ENCODE peak calls at places on chromosome 9, in eight cellular contexts. N, F, O, I, L, R, U and P are unnamed samples.

GRCh38 chr9:38294561-38294960 is 97.9 kb upstream of the ALDH1B1 start:
- DNase-seq in N (no peak), F (no peak), O (no peak), I (no peak), L (peak; percentile 49), R (no peak), U (no peak), P (peak; percentile 17)

GRCh38 chr9:72407047-72407446 is 42.0 kb upstream of the ZFAND5 start:
- DNase-seq in N (no peak), F (no peak), O (no peak), I (no peak), L (no peak), R (no peak), U (no peak), P (no peak)

GRCh38 chr9:84343111-84343521 is 2.6 kb upstream of the SLC28A3 start:
- DNase-seq in N (no peak), F (no peak), O (no peak), I (no peak), L (no peak), R (no peak), U (no peak), P (peak; percentile 71)

GRCh38 chr9:93329632-93330286 is 121.7 kb upstream of the FAM120A start:
- DNase-seq in N (no peak), F (no peak), O (no peak), I (no peak), L (no peak), R (no peak), U (no peak), P (no peak)

GRCh38 chr9:35859310-35859994 is 10.7 kb downstream of the OR13J1 start:
- DNase-seq in N (no peak), F (no peak), O (no peak), I (peak; percentile 21), L (peak; percentile 70), R (no peak), U (no peak), P (peak; percentile 14)

GRCh38 chr9:89478821-89479668 is 18.9 kb downstream of the SEMA4D start:
- DNase-seq in N (no peak), F (no peak), O (no peak), I (no peak), L (peak; percentile 31), R (no peak), U (no peak), P (no peak)

GRCh38 chr9:98864257-98865180 is 57.0 kb downstream of the GALNT12 start:
- DNase-seq in N (no peak), F (no peak), O (no peak), I (peak; percentile 71), L (no peak), R (peak; percentile 41), U (no peak), P (peak; percentile 62)

GRCh38 chr9:121169094-121169601 is 32.5 kb downstream of the RAB14 start:
- DNase-seq in N (no peak), F (no peak), O (no peak), I (peak; percentile 20), L (no peak), R (no peak), U (no peak), P (peak; percentile 50)

GRCh38 chr9:121373401-121373769 is 3.3 kb upstream of the STOM start:
- DNase-seq in N (no peak), F (no peak), O (no peak), I (peak; percentile 69), L (no peak), R (no peak), U (no peak), P (peak; percentile 56)

GRCh38 chr9:136484153-136485048 is 1.6 kb upstream of the SEC16A start:
- DNase-seq in N (no peak), F (peak; percentile 57), O (peak; percentile 64), I (no peak), L (no peak), R (peak; percentile 58), U (no peak), P (no peak)

GRCh38 chr9:101397746-101398334 is 578 bp downstream of the MRPL50 start:
- DNase-seq in N (no peak), F (no peak), O (no peak), I (no peak), L (no peak), R (no peak), U (no peak), P (no peak)

GRCh38 chr9:76716270-76716669 is 48.0 kb upstream of the PCA3 start:
- DNase-seq in N (no peak), F (no peak), O (no peak), I (no peak), L (no peak), R (no peak), U (no peak), P (peak; percentile 37)

GRCh38 chr9:121674952-121675351 is 23.5 kb downstream of the DAB2IP start:
- DNase-seq in N (no peak), F (no peak), O (no peak), I (no peak), L (no peak), R (no peak), U (no peak), P (no peak)

GRCh38 chr9:32644698-32645097 is 9.2 kb upstream of the TAF1L start:
- DNase-seq in N (no peak), F (no peak), O (no peak), I (no peak), L (no peak), R (no peak), U (peak; percentile 96), P (peak; percentile 97)

GRCh38 chr9:136759001-136759400 is 958 bp upstream of the LCN8 start:
- DNase-seq in N (no peak), F (no peak), O (peak; percentile 30), I (no peak), L (no peak), R (no peak), U (no peak), P (no peak)

DNA sequence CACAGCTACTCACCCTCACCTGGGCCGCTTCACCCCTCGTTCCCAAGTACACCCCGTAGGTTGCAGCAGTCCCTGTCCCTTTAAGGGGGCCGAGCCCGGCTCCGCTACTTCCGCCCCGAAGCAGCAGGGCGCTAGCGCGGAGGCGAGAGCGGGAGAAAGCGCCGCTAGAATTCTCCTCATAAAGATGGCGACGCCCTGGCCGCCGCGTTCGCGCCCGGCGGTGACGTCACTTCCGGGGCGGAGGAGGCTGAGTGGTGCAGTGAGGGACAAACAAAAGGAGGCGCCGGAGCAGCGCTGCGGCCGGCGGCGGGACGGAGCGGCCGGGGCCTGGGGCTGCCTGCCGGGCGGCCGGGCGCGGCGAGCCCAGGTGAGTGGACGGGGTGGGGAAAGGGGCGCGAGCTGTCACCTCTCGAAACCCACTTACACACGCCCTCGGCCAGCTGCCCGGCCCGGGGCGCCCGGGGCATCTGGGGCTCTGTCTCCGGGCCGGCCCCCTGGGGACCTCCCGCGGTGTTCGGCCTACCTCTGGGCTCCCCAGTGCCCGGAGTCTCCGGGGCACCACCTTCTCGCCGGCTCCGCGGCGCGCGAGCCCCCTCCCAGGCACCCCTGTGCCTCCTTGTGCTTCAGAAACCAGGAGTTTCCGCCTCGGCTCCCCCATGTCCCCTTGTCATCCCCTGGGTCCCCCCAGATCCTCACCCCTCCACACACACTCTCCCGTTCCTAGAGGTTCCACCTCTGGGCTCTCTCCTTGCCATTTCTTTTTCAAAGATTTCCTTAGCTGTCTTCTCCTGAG is at the start of the genes KYAT1 and LRRC8A:
- DNase-seq in N (peak; percentile 92), F (peak; percentile 99), O (peak; percentile 98), I (peak; percentile 94), L (peak; percentile 99), R (peak; percentile 98), U (peak; percentile 55), P (peak; percentile 92)
- TF ChIP-seq CTCF in N (no peak), F (no peak), O (peak; percentile 11), I (no peak), L (no peak), R (peak; percentile 29), U (no peak), P (no peak)

GRCh38 chr9:112846528-112847488 is 43.9 kb downstream of the SLC46A2 start:
- DNase-seq in N (no peak), F (no peak), O (no peak), I (peak; percentile 76), L (no peak), R (no peak), U (no peak), P (peak; percentile 53)
- H3K4me3 ChIP-seq in N (no peak overlapping the region), F (no peak overlapping the region), O (no peak overlapping the region), I (no peak overlapping the region), L (no peak overlapping the region), R (no peak overlapping the region), U (no peak overlapping the region), P (no peak overlapping the region)

DNA sequence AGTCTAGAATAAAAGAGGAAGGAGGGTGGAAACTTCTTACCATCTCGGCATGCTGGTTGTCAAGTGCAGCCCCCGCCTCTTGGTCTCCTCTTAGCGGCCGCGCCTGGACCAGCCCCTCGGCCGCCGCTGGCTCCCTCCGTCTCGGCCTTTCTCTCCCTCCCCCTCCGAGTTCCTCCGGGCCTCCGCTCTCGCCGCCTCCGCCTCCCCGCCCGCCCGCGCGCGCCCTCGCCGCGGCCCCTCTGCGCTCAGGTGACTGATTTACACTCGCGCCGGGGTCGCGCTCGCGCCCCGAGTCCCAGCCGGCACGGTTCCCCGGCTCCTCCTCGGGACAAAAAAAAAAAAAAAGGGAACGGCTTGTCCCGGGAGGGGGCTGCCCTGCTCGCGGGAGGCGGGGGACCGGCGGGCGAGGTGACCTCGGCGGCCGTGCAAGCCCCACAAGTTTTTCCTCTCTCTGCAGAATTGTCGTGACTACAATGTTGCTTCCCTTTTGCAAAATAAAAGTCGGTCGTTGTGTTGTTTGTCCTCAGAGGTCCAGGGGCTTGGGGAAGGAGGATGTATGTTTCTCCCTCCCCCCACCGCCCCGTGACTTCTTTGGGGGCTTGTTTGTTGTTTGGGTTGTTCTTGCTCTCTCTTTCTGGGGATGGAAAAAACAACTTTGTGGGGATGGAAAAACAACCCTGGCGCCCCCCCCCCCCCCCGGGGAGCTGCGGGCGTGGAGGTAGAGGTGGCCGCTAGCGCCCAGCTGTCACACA is at the start of gene BNC2:
- DNase-seq in N (no peak), F (peak; percentile 31), O (peak; percentile 62), I (peak; percentile 71), L (peak; percentile 73), R (peak; percentile 44), U (no peak), P (peak; percentile 61)
- TF ChIP-seq CTCF in N (no peak), F (no peak), O (no peak), I (no peak), L (no peak), R (peak; percentile 9), U (no peak), P (peak; percentile 17)

GRCh38 chr9:100229136-100229535 is 123.6 kb downstream of the TEX10 start:
- DNase-seq in N (no peak), F (no peak), O (no peak), I (no peak), L (no peak), R (no peak), U (no peak), P (no peak)
- H3K4me3 ChIP-seq in N (no peak overlapping the region), F (no peak overlapping the region), O (no peak overlapping the region), I (no peak overlapping the region), L (no peak overlapping the region), R (no peak overlapping the region), U (no peak overlapping the region), P (no peak overlapping the region)

GRCh38 chr9:88076286-88077070 is 61.8 kb downstream of the SPATA31C2 start:
- DNase-seq in N (no peak), F (peak; percentile 94), O (peak; percentile 90), I (peak; percentile 81), L (no peak), R (peak; percentile 56), U (peak; percentile 48), P (peak; percentile 55)
- TF ChIP-seq CTCF in N (no peak), F (peak; percentile 5), O (no peak), I (peak; percentile 19), L (no peak), R (peak; percentile 19), U (no peak), P (peak; percentile 38)

GRCh38 chr9:561430-561829 is 280.1 kb upstream of the DMRT1 start:
- DNase-seq in N (no peak), F (no peak), O (no peak), I (peak; percentile 11), L (no peak), R (no peak), U (no peak), P (peak; percentile 50)
- H3K4me3 ChIP-seq in N (no peak overlapping the region), F (no peak overlapping the region), O (no peak overlapping the region), I (no peak overlapping the region), L (no peak overlapping the region), R (no peak overlapping the region), U (no peak overlapping the region), P (no peak overlapping the region)